ENCODE peak calls at places on chromosomes 5 and 9, in four cellular contexts. D, W, Q and G are unnamed samples.

GRCh38 chr9:80501635-80502034 is 929.9 kb downstream of the TLE4 start:
- DNase-seq in D (no peak), W (no peak), Q (no peak), G (no peak)

GRCh38 chr9:133640580-133641395 is 4.6 kb downstream of the DBH start:
- DNase-seq in D (no peak), W (no peak), Q (no peak), G (no peak)

GRCh38 chr5:54718647-54719046 is 201.1 kb downstream of the SNX18 start:
- DNase-seq in D (no peak), W (no peak), Q (no peak), G (no peak)

GRCh38 chr9:86668488-86668887 is 278.8 kb downstream of the GAS1 start:
- DNase-seq in D (no peak), W (no peak), Q (no peak), G (no peak)

GRCh38 chr9:95188459-95188858 is 129.1 kb downstream of the FANCC start:
- DNase-seq in D (no peak), W (no peak), Q (no peak), G (no peak)

GRCh38 chr9:84705128-84705527 is 35.6 kb downstream of the NTRK2 start:
- DNase-seq in D (no peak), W (no peak), Q (no peak), G (no peak)

GRCh38 chr5:147935032-147935431 is 28.7 kb upstream of the C5orf46 start:
- DNase-seq in D (no peak), W (no peak), Q (peak; percentile 39), G (no peak)

GRCh38 chr5:157828949-157829639 is 29.9 kb downstream of the CLINT1 start:
- DNase-seq in D (no peak), W (no peak), Q (no peak), G (no peak)

GRCh38 chr9:130962418-130963316 is 23.6 kb upstream of the FIBCD1 start:
- DNase-seq in D (no peak), W (peak; percentile 75), Q (peak; percentile 79), G (no peak)

GRCh38 chr5:98772415-98773213 is 849 bp upstream of the RGMB start:
- DNase-seq in D (no peak), W (peak; percentile 55), Q (peak; percentile 80), G (peak; percentile 53)

GRCh38 chr5:159210306-159210722 is 961 bp upstream of the RNF145 start:
- DNase-seq in D (no peak), W (no peak), Q (no peak), G (no peak)

GRCh38 chr9:89986190-89986589 is 381.4 kb downstream of the GADD45G start:
- DNase-seq in D (no peak), W (no peak), Q (no peak), G (no peak)
- H3K9me3 ChIP-seq in D (no peaks in the 10 kb centered on the region), W (no peaks in the 10 kb centered on the region), Q (no peaks in the 10 kb centered on the region), G (no peaks in the 10 kb centered on the region)

GRCh38 chr5:172511952-172512351 is 57.6 kb upstream of the SH3PXD2B start:
- DNase-seq in D (no peak), W (no peak), Q (no peak), G (no peak)
- H3K9me3 ChIP-seq in D (no peaks in the 10 kb centered on the region), W (no peaks in the 10 kb centered on the region), Q (no peaks in the 10 kb centered on the region), G (no peaks in the 10 kb centered on the region)

DNA sequence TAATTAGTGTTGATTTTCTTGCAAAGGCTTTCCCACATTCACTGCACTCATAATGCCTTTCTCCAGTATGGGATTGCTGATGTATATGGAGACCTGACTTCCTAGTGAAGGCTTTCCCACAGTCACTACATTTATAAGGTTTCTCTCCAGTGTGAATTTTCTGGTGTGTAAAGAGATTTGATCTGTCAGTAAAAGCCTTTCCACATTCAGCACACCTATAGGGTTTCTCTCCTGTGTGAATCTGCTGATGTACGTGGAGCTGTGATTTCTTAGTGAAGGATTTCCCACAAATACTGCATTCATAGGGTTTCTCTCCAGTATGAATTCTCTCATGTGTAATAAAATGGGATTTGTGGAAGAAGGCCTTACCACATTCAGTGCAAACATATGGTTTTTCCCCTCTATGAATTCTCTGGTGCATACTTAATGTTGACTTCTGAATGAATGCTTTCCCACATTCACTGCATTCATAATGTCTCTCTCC is 31.1 kb downstream of the ZNF484 start:
- DNase-seq in D (no peak), W (no peak), Q (no peak), G (no peak)
- H3K9me3 ChIP-seq in D (peaks cover 27% of the 10 kb centered on the region), W (peaks cover 17% of the 10 kb centered on the region), Q (peaks cover 50% of the 10 kb centered on the region), G (peaks cover 33% of the 10 kb centered on the region)

DNA sequence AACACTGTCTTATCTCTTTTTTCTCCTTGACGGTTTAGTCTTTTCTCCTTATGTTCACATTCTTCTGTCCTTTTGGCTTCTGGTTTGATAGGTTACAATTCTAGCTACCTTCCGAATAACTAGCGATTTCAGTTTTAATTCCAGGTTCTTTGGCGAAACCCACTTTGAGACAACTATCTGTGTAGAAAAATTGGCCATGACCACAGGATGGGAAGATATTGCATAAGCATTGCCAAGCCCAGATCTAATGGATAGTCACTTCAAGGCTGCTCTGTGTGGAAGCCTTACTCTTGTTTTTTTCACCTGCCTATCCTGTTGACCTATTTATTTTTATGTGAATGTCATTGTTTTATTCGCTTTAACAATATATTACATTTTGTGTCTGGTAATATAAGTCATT is 5.2 kb downstream of the ZNF189 start:
- DNase-seq in D (no peak), W (no peak), Q (no peak), G (no peak)
- H3K9me3 ChIP-seq in D (peaks cover 12% of the 10 kb centered on the region), W (peaks cover 21% of the 10 kb centered on the region), Q (peaks cover 22% of the 10 kb centered on the region), G (peaks cover 30% of the 10 kb centered on the region)

GRCh38 chr9:4801156-4801555 is 8.4 kb downstream of the RCL1 start:
- DNase-seq in D (no peak), W (no peak), Q (no peak), G (no peak)
- H3K9me3 ChIP-seq in D (no peaks in the 10 kb centered on the region), W (peaks cover 6% of the 10 kb centered on the region), Q (no peaks in the 10 kb centered on the region), G (peaks cover 2% of the 10 kb centered on the region)